ENCODE peak calls at places on chromosomes 3 and 15, in six cellular contexts. One of them, this sample, is unnamed.

GRCh38 chr15:66580643-66581042 is 14.8 kb upstream of the LCTL start:
- DNase-seq in activated T-cell treated with anti-CD3 and anti-CD28 coated beads, Interleukin-2, amount 50 U/mL, for 1 hour: no peak
- DNase-seq in Calu3: no peak
- DNase-seq in NAMALWA: no peak
- DNase-seq in foreskin fibroblast: peak
- DNase-seq in stimulated activated CD8-positive, alpha-beta memory T cell treated with anti-CD3 and anti-CD28 coated beads, Interleukin-2, amount 100 ng/mL, for 48 hours: no peak
- DNase-seq in this sample: peak

GRCh38 chr3:11764931-11765363 is 81.7 kb downstream of the TAMM41 start:
- DNase-seq in stimulated activated CD8-positive, alpha-beta memory T cell treated with anti-CD3 and anti-CD28 coated beads, Interleukin-2, amount 100 ng/mL, for 48 hours: peak
- DNase-seq in Calu3: peak
- DNase-seq in activated T-cell treated with anti-CD3 and anti-CD28 coated beads, Interleukin-2, amount 50 U/mL, for 1 hour: no peak
- DNase-seq in NAMALWA: no peak
- DNase-seq in foreskin fibroblast: peak
- DNase-seq in this sample: peak

GRCh38 chr15:90300988-90301715 is 35.7 kb downstream of the NGRN start:
- DNase-seq in Calu3: peak
- DNase-seq in NAMALWA: peak
- DNase-seq in activated T-cell treated with anti-CD3 and anti-CD28 coated beads, Interleukin-2, amount 50 U/mL, for 1 hour: peak
- DNase-seq in foreskin fibroblast: peak
- DNase-seq in stimulated activated CD8-positive, alpha-beta memory T cell treated with anti-CD3 and anti-CD28 coated beads, Interleukin-2, amount 100 ng/mL, for 48 hours: peak
- DNase-seq in this sample: no peak

GRCh38 chr15:72189250-72189902 is 8.2 kb downstream of the GRAMD2A start:
- DNase-seq in activated T-cell treated with anti-CD3 and anti-CD28 coated beads, Interleukin-2, amount 50 U/mL, for 1 hour: no peak
- DNase-seq in NAMALWA: no peak
- DNase-seq in stimulated activated CD8-positive, alpha-beta memory T cell treated with anti-CD3 and anti-CD28 coated beads, Interleukin-2, amount 100 ng/mL, for 48 hours: no peak
- DNase-seq in Calu3: no peak
- DNase-seq in foreskin fibroblast: no peak
- DNase-seq in this sample: no peak

GRCh38 chr3:52831500-52832301 is 1.2 kb upstream of the ITIH4 start:
- DNase-seq in stimulated activated CD8-positive, alpha-beta memory T cell treated with anti-CD3 and anti-CD28 coated beads, Interleukin-2, amount 100 ng/mL, for 48 hours: no peak
- DNase-seq in Calu3: peak
- DNase-seq in foreskin fibroblast: peak
- DNase-seq in NAMALWA: no peak
- DNase-seq in activated T-cell treated with anti-CD3 and anti-CD28 coated beads, Interleukin-2, amount 50 U/mL, for 1 hour: no peak
- DNase-seq in this sample: peak

GRCh38 chr15:64894395-64895056 is 17.2 kb upstream of the ANKDD1A start:
- DNase-seq in foreskin fibroblast: no peak
- DNase-seq in activated T-cell treated with anti-CD3 and anti-CD28 coated beads, Interleukin-2, amount 50 U/mL, for 1 hour: peak
- DNase-seq in NAMALWA: peak
- DNase-seq in Calu3: no peak
- DNase-seq in stimulated activated CD8-positive, alpha-beta memory T cell treated with anti-CD3 and anti-CD28 coated beads, Interleukin-2, amount 100 ng/mL, for 48 hours: peak
- DNase-seq in this sample: no peak

GRCh38 chr3:42500909-42501308 is 1.5 kb upstream of the VIPR1 start:
- DNase-seq in stimulated activated CD8-positive, alpha-beta memory T cell treated with anti-CD3 and anti-CD28 coated beads, Interleukin-2, amount 100 ng/mL, for 48 hours: no peak
- DNase-seq in foreskin fibroblast: no peak
- DNase-seq in NAMALWA: no peak
- DNase-seq in activated T-cell treated with anti-CD3 and anti-CD28 coated beads, Interleukin-2, amount 50 U/mL, for 1 hour: no peak
- DNase-seq in Calu3: no peak
- DNase-seq in this sample: no peak

GRCh38 chr3:28667646-28668376 is 319.2 kb upstream of the AZI2 start:
- DNase-seq in foreskin fibroblast: peak
- DNase-seq in activated T-cell treated with anti-CD3 and anti-CD28 coated beads, Interleukin-2, amount 50 U/mL, for 1 hour: peak
- DNase-seq in NAMALWA: peak
- DNase-seq in Calu3: peak
- DNase-seq in stimulated activated CD8-positive, alpha-beta memory T cell treated with anti-CD3 and anti-CD28 coated beads, Interleukin-2, amount 100 ng/mL, for 48 hours: peak
- DNase-seq in this sample: peak

GRCh38 chr3:42031808-42032475 is 59.2 kb upstream of the TRAK1 start:
- DNase-seq in stimulated activated CD8-positive, alpha-beta memory T cell treated with anti-CD3 and anti-CD28 coated beads, Interleukin-2, amount 100 ng/mL, for 48 hours: no peak
- DNase-seq in foreskin fibroblast: peak
- DNase-seq in activated T-cell treated with anti-CD3 and anti-CD28 coated beads, Interleukin-2, amount 50 U/mL, for 1 hour: no peak
- DNase-seq in NAMALWA: no peak
- DNase-seq in Calu3: no peak
- DNase-seq in this sample: no peak

GRCh38 chr15:64571857-64572291 is 111.5 kb downstream of the ZNF609 start:
- DNase-seq in Calu3: peak
- DNase-seq in activated T-cell treated with anti-CD3 and anti-CD28 coated beads, Interleukin-2, amount 50 U/mL, for 1 hour: no peak
- DNase-seq in foreskin fibroblast: no peak
- DNase-seq in stimulated activated CD8-positive, alpha-beta memory T cell treated with anti-CD3 and anti-CD28 coated beads, Interleukin-2, amount 100 ng/mL, for 48 hours: no peak
- DNase-seq in NAMALWA: peak
- DNase-seq in this sample: peak

GRCh38 chr3:13262493-13263211 is 157.5 kb downstream of the NUP210 start:
- DNase-seq in Calu3: no peak
- DNase-seq in NAMALWA: no peak
- DNase-seq in foreskin fibroblast: no peak
- DNase-seq in activated T-cell treated with anti-CD3 and anti-CD28 coated beads, Interleukin-2, amount 50 U/mL, for 1 hour: no peak
- DNase-seq in stimulated activated CD8-positive, alpha-beta memory T cell treated with anti-CD3 and anti-CD28 coated beads, Interleukin-2, amount 100 ng/mL, for 48 hours: no peak
- DNase-seq in this sample: no peak

GRCh38 chr3:194447161-194447560 is 39.6 kb downstream of the ATP13A3 start:
- DNase-seq in NAMALWA: no peak
- DNase-seq in stimulated activated CD8-positive, alpha-beta memory T cell treated with anti-CD3 and anti-CD28 coated beads, Interleukin-2, amount 100 ng/mL, for 48 hours: no peak
- DNase-seq in foreskin fibroblast: no peak
- DNase-seq in activated T-cell treated with anti-CD3 and anti-CD28 coated beads, Interleukin-2, amount 50 U/mL, for 1 hour: no peak
- DNase-seq in Calu3: peak
- DNase-seq in this sample: no peak

GRCh38 chr15:32844118-32844711 is 126.4 kb downstream of the GREM1 start:
- DNase-seq in Calu3: no peak
- DNase-seq in activated T-cell treated with anti-CD3 and anti-CD28 coated beads, Interleukin-2, amount 50 U/mL, for 1 hour: no peak
- DNase-seq in NAMALWA: peak
- DNase-seq in stimulated activated CD8-positive, alpha-beta memory T cell treated with anti-CD3 and anti-CD28 coated beads, Interleukin-2, amount 100 ng/mL, for 48 hours: no peak
- DNase-seq in foreskin fibroblast: peak
- DNase-seq in this sample: no peak

GRCh38 chr3:59056706-59057105 is 6.9 kb upstream of the CFAP20DC start:
- DNase-seq in foreskin fibroblast: no peak
- DNase-seq in stimulated activated CD8-positive, alpha-beta memory T cell treated with anti-CD3 and anti-CD28 coated beads, Interleukin-2, amount 100 ng/mL, for 48 hours: no peak
- DNase-seq in activated T-cell treated with anti-CD3 and anti-CD28 coated beads, Interleukin-2, amount 50 U/mL, for 1 hour: no peak
- DNase-seq in Calu3: no peak
- DNase-seq in NAMALWA: no peak
- DNase-seq in this sample: no peak

GRCh38 chr3:58042947-58043707 is 34.9 kb downstream of the FLNB start:
- DNase-seq in NAMALWA: no peak
- DNase-seq in foreskin fibroblast: no peak
- DNase-seq in activated T-cell treated with anti-CD3 and anti-CD28 coated beads, Interleukin-2, amount 50 U/mL, for 1 hour: no peak
- DNase-seq in Calu3: no peak
- DNase-seq in stimulated activated CD8-positive, alpha-beta memory T cell treated with anti-CD3 and anti-CD28 coated beads, Interleukin-2, amount 100 ng/mL, for 48 hours: no peak
- DNase-seq in this sample: no peak

GRCh38 chr15:73341886-73342600 is 26.7 kb downstream of the HCN4 start:
- DNase-seq in NAMALWA: no peak
- DNase-seq in foreskin fibroblast: no peak
- DNase-seq in activated T-cell treated with anti-CD3 and anti-CD28 coated beads, Interleukin-2, amount 50 U/mL, for 1 hour: no peak
- DNase-seq in stimulated activated CD8-positive, alpha-beta memory T cell treated with anti-CD3 and anti-CD28 coated beads, Interleukin-2, amount 100 ng/mL, for 48 hours: no peak
- DNase-seq in Calu3: no peak
- DNase-seq in this sample: no peak

GRCh38 chr3:98730338-98730737 is 32.8 kb upstream of the ST3GAL6 start:
- DNase-seq in stimulated activated CD8-positive, alpha-beta memory T cell treated with anti-CD3 and anti-CD28 coated beads, Interleukin-2, amount 100 ng/mL, for 48 hours: no peak
- DNase-seq in activated T-cell treated with anti-CD3 and anti-CD28 coated beads, Interleukin-2, amount 50 U/mL, for 1 hour: no peak
- DNase-seq in foreskin fibroblast: no peak
- DNase-seq in NAMALWA: no peak
- DNase-seq in Calu3: peak
- DNase-seq in this sample: peak

GRCh38 chr3:148962513-148962912 is 28.8 kb upstream of the GYG1 start:
- DNase-seq in NAMALWA: no peak
- DNase-seq in foreskin fibroblast: peak
- DNase-seq in stimulated activated CD8-positive, alpha-beta memory T cell treated with anti-CD3 and anti-CD28 coated beads, Interleukin-2, amount 100 ng/mL, for 48 hours: no peak
- DNase-seq in activated T-cell treated with anti-CD3 and anti-CD28 coated beads, Interleukin-2, amount 50 U/mL, for 1 hour: no peak
- DNase-seq in Calu3: peak
- DNase-seq in this sample: peak

GRCh38 chr3:112042842-112043280 is 8.3 kb downstream of the TMPRSS7 start:
- DNase-seq in foreskin fibroblast: no peak
- DNase-seq in NAMALWA: no peak
- DNase-seq in Calu3: no peak
- DNase-seq in activated T-cell treated with anti-CD3 and anti-CD28 coated beads, Interleukin-2, amount 50 U/mL, for 1 hour: no peak
- DNase-seq in stimulated activated CD8-positive, alpha-beta memory T cell treated with anti-CD3 and anti-CD28 coated beads, Interleukin-2, amount 100 ng/mL, for 48 hours: no peak
- DNase-seq in this sample: no peak

GRCh38 chr15:101454365-101454764 is 35.1 kb downstream of the PCSK6 start:
- DNase-seq in Calu3: no peak
- DNase-seq in stimulated activated CD8-positive, alpha-beta memory T cell treated with anti-CD3 and anti-CD28 coated beads, Interleukin-2, amount 100 ng/mL, for 48 hours: no peak
- DNase-seq in foreskin fibroblast: no peak
- DNase-seq in NAMALWA: no peak
- DNase-seq in activated T-cell treated with anti-CD3 and anti-CD28 coated beads, Interleukin-2, amount 50 U/mL, for 1 hour: no peak
- DNase-seq in this sample: no peak

GRCh38 chr3:156174229-156174847 is 54.0 kb downstream of the KCNAB1 start:
- DNase-seq in Calu3: no peak
- DNase-seq in foreskin fibroblast: peak
- DNase-seq in activated T-cell treated with anti-CD3 and anti-CD28 coated beads, Interleukin-2, amount 50 U/mL, for 1 hour: no peak
- DNase-seq in NAMALWA: peak
- DNase-seq in stimulated activated CD8-positive, alpha-beta memory T cell treated with anti-CD3 and anti-CD28 coated beads, Interleukin-2, amount 100 ng/mL, for 48 hours: no peak
- DNase-seq in this sample: no peak

GRCh38 chr3:63970596-63971468 is 52.5 kb downstream of the PSMD6 start:
- DNase-seq in stimulated activated CD8-positive, alpha-beta memory T cell treated with anti-CD3 and anti-CD28 coated beads, Interleukin-2, amount 100 ng/mL, for 48 hours: no peak
- DNase-seq in foreskin fibroblast: no peak
- DNase-seq in activated T-cell treated with anti-CD3 and anti-CD28 coated beads, Interleukin-2, amount 50 U/mL, for 1 hour: no peak
- DNase-seq in Calu3: no peak
- DNase-seq in NAMALWA: no peak
- DNase-seq in this sample: no peak

GRCh38 chr3:32313723-32314473 is 75.4 kb downstream of the CMTM8 start:
- DNase-seq in activated T-cell treated with anti-CD3 and anti-CD28 coated beads, Interleukin-2, amount 50 U/mL, for 1 hour: peak
- DNase-seq in stimulated activated CD8-positive, alpha-beta memory T cell treated with anti-CD3 and anti-CD28 coated beads, Interleukin-2, amount 100 ng/mL, for 48 hours: no peak
- DNase-seq in Calu3: no peak
- DNase-seq in NAMALWA: no peak
- DNase-seq in foreskin fibroblast: peak
- DNase-seq in this sample: peak

GRCh38 chr3:13821156-13821555 is 58.7 kb downstream of the WNT7A start:
- DNase-seq in Calu3: no peak
- DNase-seq in stimulated activated CD8-positive, alpha-beta memory T cell treated with anti-CD3 and anti-CD28 coated beads, Interleukin-2, amount 100 ng/mL, for 48 hours: no peak
- DNase-seq in NAMALWA: no peak
- DNase-seq in activated T-cell treated with anti-CD3 and anti-CD28 coated beads, Interleukin-2, amount 50 U/mL, for 1 hour: no peak
- DNase-seq in foreskin fibroblast: no peak
- DNase-seq in this sample: no peak

GRCh38 chr3:110521019-110521418 is 550.6 kb upstream of the NECTIN3 start:
- DNase-seq in stimulated activated CD8-positive, alpha-beta memory T cell treated with anti-CD3 and anti-CD28 coated beads, Interleukin-2, amount 100 ng/mL, for 48 hours: no peak
- DNase-seq in foreskin fibroblast: peak
- DNase-seq in activated T-cell treated with anti-CD3 and anti-CD28 coated beads, Interleukin-2, amount 50 U/mL, for 1 hour: no peak
- DNase-seq in Calu3: peak
- DNase-seq in NAMALWA: no peak
- DNase-seq in this sample: peak

GRCh38 chr3:118244761-118245160 is 789.9 kb downstream of the IGSF11 start:
- DNase-seq in NAMALWA: no peak
- DNase-seq in foreskin fibroblast: no peak
- DNase-seq in stimulated activated CD8-positive, alpha-beta memory T cell treated with anti-CD3 and anti-CD28 coated beads, Interleukin-2, amount 100 ng/mL, for 48 hours: no peak
- DNase-seq in Calu3: no peak
- DNase-seq in activated T-cell treated with anti-CD3 and anti-CD28 coated beads, Interleukin-2, amount 50 U/mL, for 1 hour: no peak
- DNase-seq in this sample: no peak

GRCh38 chr3:50627407-50628051 is 10.6 kb downstream of the MAPKAPK3 start:
- DNase-seq in Calu3: peak
- DNase-seq in stimulated activated CD8-positive, alpha-beta memory T cell treated with anti-CD3 and anti-CD28 coated beads, Interleukin-2, amount 100 ng/mL, for 48 hours: no peak
- DNase-seq in NAMALWA: peak
- DNase-seq in activated T-cell treated with anti-CD3 and anti-CD28 coated beads, Interleukin-2, amount 50 U/mL, for 1 hour: no peak
- DNase-seq in foreskin fibroblast: peak
- DNase-seq in this sample: peak

GRCh38 chr3:55543228-55543627 is 56.1 kb upstream of the WNT5A start:
- DNase-seq in activated T-cell treated with anti-CD3 and anti-CD28 coated beads, Interleukin-2, amount 50 U/mL, for 1 hour: no peak
- DNase-seq in Calu3: no peak
- DNase-seq in stimulated activated CD8-positive, alpha-beta memory T cell treated with anti-CD3 and anti-CD28 coated beads, Interleukin-2, amount 100 ng/mL, for 48 hours: no peak
- DNase-seq in NAMALWA: no peak
- DNase-seq in foreskin fibroblast: no peak
- DNase-seq in this sample: no peak

GRCh38 chr3:16548721-16549120 is 35.2 kb upstream of the RFTN1 start:
- DNase-seq in NAMALWA: no peak
- DNase-seq in stimulated activated CD8-positive, alpha-beta memory T cell treated with anti-CD3 and anti-CD28 coated beads, Interleukin-2, amount 100 ng/mL, for 48 hours: no peak
- DNase-seq in Calu3: no peak
- DNase-seq in activated T-cell treated with anti-CD3 and anti-CD28 coated beads, Interleukin-2, amount 50 U/mL, for 1 hour: no peak
- DNase-seq in foreskin fibroblast: peak
- DNase-seq in this sample: no peak

GRCh38 chr15:69535101-69535638 is 82.6 kb downstream of the RPLP1 start:
- DNase-seq in Calu3: no peak
- DNase-seq in NAMALWA: no peak
- DNase-seq in foreskin fibroblast: peak
- DNase-seq in stimulated activated CD8-positive, alpha-beta memory T cell treated with anti-CD3 and anti-CD28 coated beads, Interleukin-2, amount 100 ng/mL, for 48 hours: no peak
- DNase-seq in activated T-cell treated with anti-CD3 and anti-CD28 coated beads, Interleukin-2, amount 50 U/mL, for 1 hour: no peak
- DNase-seq in this sample: no peak

GRCh38 chr3:129596194-129597086 is 10.0 kb downstream of the PLXND1 start:
- DNase-seq in Calu3: no peak
- DNase-seq in foreskin fibroblast: peak
- DNase-seq in NAMALWA: no peak
- DNase-seq in activated T-cell treated with anti-CD3 and anti-CD28 coated beads, Interleukin-2, amount 50 U/mL, for 1 hour: no peak
- DNase-seq in stimulated activated CD8-positive, alpha-beta memory T cell treated with anti-CD3 and anti-CD28 coated beads, Interleukin-2, amount 100 ng/mL, for 48 hours: no peak
- DNase-seq in this sample: peak

GRCh38 chr15:92570391-92570790 is 85.2 kb downstream of the FAM174B start:
- DNase-seq in activated T-cell treated with anti-CD3 and anti-CD28 coated beads, Interleukin-2, amount 50 U/mL, for 1 hour: no peak
- DNase-seq in foreskin fibroblast: no peak
- DNase-seq in Calu3: no peak
- DNase-seq in stimulated activated CD8-positive, alpha-beta memory T cell treated with anti-CD3 and anti-CD28 coated beads, Interleukin-2, amount 100 ng/mL, for 48 hours: no peak
- DNase-seq in NAMALWA: no peak
- DNase-seq in this sample: no peak

GRCh38 chr3:141384157-141384556 is 15.9 kb downstream of the ZBTB38 start:
- DNase-seq in stimulated activated CD8-positive, alpha-beta memory T cell treated with anti-CD3 and anti-CD28 coated beads, Interleukin-2, amount 100 ng/mL, for 48 hours: no peak
- DNase-seq in Calu3: no peak
- DNase-seq in NAMALWA: no peak
- DNase-seq in foreskin fibroblast: peak
- DNase-seq in activated T-cell treated with anti-CD3 and anti-CD28 coated beads, Interleukin-2, amount 50 U/mL, for 1 hour: no peak
- DNase-seq in this sample: no peak

GRCh38 chr15:40430271-40430805 is 10.4 kb upstream of the BAHD1 start:
- DNase-seq in stimulated activated CD8-positive, alpha-beta memory T cell treated with anti-CD3 and anti-CD28 coated beads, Interleukin-2, amount 100 ng/mL, for 48 hours: no peak
- DNase-seq in activated T-cell treated with anti-CD3 and anti-CD28 coated beads, Interleukin-2, amount 50 U/mL, for 1 hour: no peak
- DNase-seq in NAMALWA: no peak
- DNase-seq in Calu3: no peak
- DNase-seq in foreskin fibroblast: peak
- DNase-seq in this sample: no peak

GRCh38 chr3:127551971-127552370 is 38.6 kb downstream of the TPRA1 start:
- DNase-seq in foreskin fibroblast: no peak
- DNase-seq in stimulated activated CD8-positive, alpha-beta memory T cell treated with anti-CD3 and anti-CD28 coated beads, Interleukin-2, amount 100 ng/mL, for 48 hours: no peak
- DNase-seq in NAMALWA: no peak
- DNase-seq in activated T-cell treated with anti-CD3 and anti-CD28 coated beads, Interleukin-2, amount 50 U/mL, for 1 hour: no peak
- DNase-seq in Calu3: no peak
- DNase-seq in this sample: no peak

GRCh38 chr15:100265641-100266035 is 76.1 kb downstream of the ADAMTS17 start:
- DNase-seq in foreskin fibroblast: no peak
- DNase-seq in NAMALWA: no peak
- DNase-seq in stimulated activated CD8-positive, alpha-beta memory T cell treated with anti-CD3 and anti-CD28 coated beads, Interleukin-2, amount 100 ng/mL, for 48 hours: no peak
- DNase-seq in activated T-cell treated with anti-CD3 and anti-CD28 coated beads, Interleukin-2, amount 50 U/mL, for 1 hour: no peak
- DNase-seq in Calu3: no peak
- DNase-seq in this sample: no peak

GRCh38 chr3:17772556-17772955 is 30.1 kb upstream of the TBC1D5 start:
- DNase-seq in activated T-cell treated with anti-CD3 and anti-CD28 coated beads, Interleukin-2, amount 50 U/mL, for 1 hour: no peak
- DNase-seq in Calu3: no peak
- DNase-seq in stimulated activated CD8-positive, alpha-beta memory T cell treated with anti-CD3 and anti-CD28 coated beads, Interleukin-2, amount 100 ng/mL, for 48 hours: no peak
- DNase-seq in NAMALWA: no peak
- DNase-seq in foreskin fibroblast: no peak
- DNase-seq in this sample: no peak

GRCh38 chr3:151787626-151788025 is 26.3 kb upstream of the AADAC start:
- DNase-seq in foreskin fibroblast: peak
- DNase-seq in stimulated activated CD8-positive, alpha-beta memory T cell treated with anti-CD3 and anti-CD28 coated beads, Interleukin-2, amount 100 ng/mL, for 48 hours: no peak
- DNase-seq in activated T-cell treated with anti-CD3 and anti-CD28 coated beads, Interleukin-2, amount 50 U/mL, for 1 hour: no peak
- DNase-seq in NAMALWA: no peak
- DNase-seq in Calu3: no peak
- DNase-seq in this sample: no peak

This sample was measured in PC-9.